ENCODE peak calls at places on chromosomes 11 and 22, in eight cellular contexts. One of them, this sample, is unnamed.

GRCh38 chr11:61654397-61654829 is 25.8 kb upstream of the DAGLA start:
- DNase-seq in MCF 10A: no peak
- DNase-seq in PC-3: no peak
- DNase-seq in foreskin fibroblast: no peak
- DNase-seq in HL-60: peak
- DNase-seq in GM12865: no peak
- DNase-seq in astrocyte of the spinal cord: no peak
- DNase-seq in endothelial cell: no peak
- DNase-seq in this sample: no peak

GRCh38 chr22:46933526-46933925 is 171.1 kb downstream of the TBC1D22A start:
- DNase-seq in foreskin fibroblast: no peak
- DNase-seq in PC-3: no peak
- DNase-seq in HL-60: no peak
- DNase-seq in GM12865: peak
- DNase-seq in MCF 10A: no peak
- DNase-seq in endothelial cell: no peak
- DNase-seq in astrocyte of the spinal cord: no peak
- DNase-seq in this sample: no peak

GRCh38 chr11:103586756-103587155 is 449.7 kb upstream of the DDI1 start:
- DNase-seq in foreskin fibroblast: peak
- DNase-seq in endothelial cell: no peak
- DNase-seq in MCF 10A: no peak
- DNase-seq in GM12865: no peak
- DNase-seq in HL-60: no peak
- DNase-seq in astrocyte of the spinal cord: peak
- DNase-seq in PC-3: peak
- DNase-seq in this sample: no peak

GRCh38 chr22:36512333-36512732 is 5.5 kb upstream of the FOXRED2 start:
- DNase-seq in PC-3: no peak
- DNase-seq in GM12865: no peak
- DNase-seq in endothelial cell: no peak
- DNase-seq in astrocyte of the spinal cord: no peak
- DNase-seq in HL-60: no peak
- DNase-seq in MCF 10A: no peak
- DNase-seq in foreskin fibroblast: no peak
- DNase-seq in this sample: no peak

GRCh38 chr11:34909435-34909834 is 6.7 kb downstream of the APIP start:
- DNase-seq in GM12865: no peak
- DNase-seq in foreskin fibroblast: no peak
- DNase-seq in MCF 10A: no peak
- DNase-seq in endothelial cell: no peak
- DNase-seq in astrocyte of the spinal cord: no peak
- DNase-seq in HL-60: peak
- DNase-seq in PC-3: no peak
- DNase-seq in this sample: no peak

GRCh38 chr11:96842731-96843130 is 452.9 kb downstream of the JRKL start:
- DNase-seq in GM12865: no peak
- DNase-seq in PC-3: no peak
- DNase-seq in MCF 10A: no peak
- DNase-seq in foreskin fibroblast: no peak
- DNase-seq in HL-60: no peak
- DNase-seq in astrocyte of the spinal cord: no peak
- DNase-seq in endothelial cell: no peak
- DNase-seq in this sample: no peak

GRCh38 chr22:48824673-48825651 is 1002.7 kb downstream of the BRD1 start:
- DNase-seq in MCF 10A: no peak
- DNase-seq in PC-3: no peak
- DNase-seq in foreskin fibroblast: no peak
- DNase-seq in HL-60: no peak
- DNase-seq in GM12865: no peak
- DNase-seq in astrocyte of the spinal cord: no peak
- DNase-seq in endothelial cell: no peak
- DNase-seq in this sample: no peak

GRCh38 chr22:23074451-23074850 is 4.1 kb downstream of the GNAZ start:
- DNase-seq in astrocyte of the spinal cord: no peak
- DNase-seq in foreskin fibroblast: no peak
- DNase-seq in MCF 10A: no peak
- DNase-seq in GM12865: no peak
- DNase-seq in PC-3: no peak
- DNase-seq in endothelial cell: no peak
- DNase-seq in HL-60: no peak
- DNase-seq in this sample: no peak

GRCh38 chr22:30327864-30328345 is 1.2 kb upstream of the TBC1D10A start:
- DNase-seq in GM12865: no peak
- DNase-seq in astrocyte of the spinal cord: no peak
- DNase-seq in PC-3: peak
- DNase-seq in HL-60: no peak
- DNase-seq in MCF 10A: peak
- DNase-seq in foreskin fibroblast: no peak
- DNase-seq in endothelial cell: no peak
- DNase-seq in this sample: no peak

DNA sequence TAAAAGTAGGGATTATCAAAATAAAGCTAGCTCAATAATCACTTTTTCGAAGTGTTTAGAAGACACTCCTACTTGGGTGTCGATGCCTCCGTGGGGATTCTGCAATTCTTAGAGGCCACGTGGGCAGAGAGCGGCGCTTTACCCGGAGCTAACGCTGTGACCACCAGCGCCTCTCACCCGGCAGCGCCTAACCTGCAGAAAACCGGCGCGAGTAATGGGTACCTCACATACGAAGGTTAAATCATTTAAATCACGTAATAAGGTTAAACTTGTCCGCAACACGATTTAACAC is 547 bp downstream of the TAF1D start:
- DNase-seq in endothelial cell: peak
- DNase-seq in GM12865: peak
- DNase-seq in foreskin fibroblast: peak
- DNase-seq in PC-3: peak
- DNase-seq in astrocyte of the spinal cord: peak
- DNase-seq in MCF 10A: peak
- DNase-seq in HL-60: peak
- DNase-seq in this sample: no peak
- TF ChIP-seq CTCF in endothelial cell: no peak
- TF ChIP-seq CTCF in GM12865: no peak
- TF ChIP-seq CTCF in foreskin fibroblast: no peak
- TF ChIP-seq CTCF in PC-3: peak
- TF ChIP-seq CTCF in astrocyte of the spinal cord: no peak
- TF ChIP-seq CTCF in MCF 10A: no peak
- TF ChIP-seq CTCF in HL-60: no peak
- TF ChIP-seq CTCF in this sample: no peak

GRCh38 chr11:37107415-37107814 is 509.4 kb upstream of the RAG2 start:
- DNase-seq in foreskin fibroblast: no peak
- DNase-seq in HL-60: no peak
- DNase-seq in MCF 10A: no peak
- DNase-seq in astrocyte of the spinal cord: no peak
- DNase-seq in PC-3: peak
- DNase-seq in GM12865: no peak
- DNase-seq in endothelial cell: no peak
- DNase-seq in this sample: no peak
- TF ChIP-seq CTCF in foreskin fibroblast: no peak
- TF ChIP-seq CTCF in HL-60: no peak
- TF ChIP-seq CTCF in MCF 10A: no peak
- TF ChIP-seq CTCF in astrocyte of the spinal cord: no peak
- TF ChIP-seq CTCF in PC-3: peak
- TF ChIP-seq CTCF in GM12865: no peak
- TF ChIP-seq CTCF in endothelial cell: peak
- TF ChIP-seq CTCF in this sample: no peak

DNA sequence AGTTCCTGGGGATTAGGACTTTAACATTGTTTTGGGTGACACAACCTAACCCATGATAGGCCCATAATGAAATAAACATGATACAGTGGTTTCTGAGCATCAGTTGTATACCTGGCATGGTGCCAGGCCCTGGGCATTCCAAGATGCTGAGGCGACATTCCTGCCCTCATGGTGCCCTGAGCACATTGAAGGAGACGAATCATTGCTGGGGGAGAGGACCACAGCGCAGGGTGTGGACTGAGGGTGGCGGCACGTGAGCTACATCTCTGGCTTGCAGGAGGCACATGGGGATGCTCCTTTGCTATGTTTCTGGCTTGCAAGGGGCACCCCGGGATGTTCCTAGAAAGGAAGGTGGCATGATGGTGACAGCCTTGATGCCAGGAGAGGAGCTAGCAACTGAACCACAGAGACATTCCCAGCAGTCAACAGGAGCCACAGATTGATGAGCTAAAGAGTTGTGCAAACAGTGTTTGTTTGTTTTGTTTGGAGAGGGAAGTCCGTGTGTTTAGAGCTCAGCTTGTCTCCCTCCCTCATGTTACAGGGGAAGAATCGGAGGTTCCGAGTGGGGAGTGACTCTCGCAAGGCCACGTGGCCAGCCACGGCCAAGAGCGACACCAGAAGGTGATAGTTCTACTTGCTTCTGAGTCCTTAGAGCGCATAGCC is 106.4 kb downstream of the MIAT start:
- DNase-seq in endothelial cell: no peak
- DNase-seq in MCF 10A: peak
- DNase-seq in astrocyte of the spinal cord: no peak
- DNase-seq in PC-3: peak
- DNase-seq in HL-60: no peak
- DNase-seq in GM12865: no peak
- DNase-seq in foreskin fibroblast: peak
- DNase-seq in this sample: no peak
- TF ChIP-seq CTCF in endothelial cell: no peak
- TF ChIP-seq CTCF in MCF 10A: no peak
- TF ChIP-seq CTCF in astrocyte of the spinal cord: no peak
- TF ChIP-seq CTCF in PC-3: peak
- TF ChIP-seq CTCF in HL-60: no peak
- TF ChIP-seq CTCF in GM12865: no peak
- TF ChIP-seq CTCF in foreskin fibroblast: no peak
- TF ChIP-seq CTCF in this sample: peak

DNA sequence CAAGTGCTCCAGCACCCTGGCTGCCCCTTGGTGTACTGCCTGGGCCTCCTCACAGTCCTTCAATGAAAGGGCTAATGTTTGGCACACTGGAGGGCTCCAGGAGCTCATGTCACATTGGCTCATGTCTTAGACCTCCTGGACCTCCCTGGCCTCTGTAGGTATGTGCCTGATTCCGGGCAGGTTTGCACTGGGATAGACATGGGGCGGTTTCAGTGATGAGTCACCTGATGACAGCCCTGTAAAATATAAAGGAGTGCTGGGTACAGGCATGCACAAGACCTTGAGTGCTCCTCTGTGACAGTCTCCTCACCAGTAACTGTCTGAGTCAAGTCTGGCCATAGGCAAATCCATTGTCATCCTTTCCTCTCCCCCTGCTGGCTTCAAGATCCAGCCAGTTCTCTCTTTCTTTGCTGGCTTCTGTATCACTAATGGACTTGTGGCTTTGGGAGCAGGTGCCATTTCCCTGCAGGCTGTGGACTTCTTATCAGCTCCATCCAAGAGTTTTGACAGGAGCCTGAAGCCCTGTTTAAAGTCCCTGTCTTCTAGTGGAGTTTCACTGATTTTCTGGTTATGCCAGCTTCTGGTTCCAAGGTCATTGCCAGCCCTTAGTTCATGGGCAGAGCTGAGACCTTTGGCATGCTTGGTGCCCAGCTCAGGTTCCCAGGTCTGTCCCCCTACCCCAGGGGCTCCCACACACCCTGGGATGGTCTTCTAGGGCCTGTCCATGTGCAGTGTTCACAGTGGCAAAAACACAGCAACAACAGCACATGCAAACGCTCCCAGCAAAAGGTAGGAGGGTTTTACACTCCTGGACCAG is 22.7 kb upstream of the P2RY2 start:
- DNase-seq in GM12865: no peak
- DNase-seq in foreskin fibroblast: peak
- DNase-seq in HL-60: no peak
- DNase-seq in astrocyte of the spinal cord: no peak
- DNase-seq in MCF 10A: peak
- DNase-seq in PC-3: peak
- DNase-seq in endothelial cell: no peak
- DNase-seq in this sample: no peak
- TF ChIP-seq CTCF in GM12865: no peak
- TF ChIP-seq CTCF in foreskin fibroblast: no peak
- TF ChIP-seq CTCF in HL-60: no peak
- TF ChIP-seq CTCF in astrocyte of the spinal cord: no peak
- TF ChIP-seq CTCF in MCF 10A: no peak
- TF ChIP-seq CTCF in PC-3: peak
- TF ChIP-seq CTCF in endothelial cell: no peak
- TF ChIP-seq CTCF in this sample: no peak

DNA sequence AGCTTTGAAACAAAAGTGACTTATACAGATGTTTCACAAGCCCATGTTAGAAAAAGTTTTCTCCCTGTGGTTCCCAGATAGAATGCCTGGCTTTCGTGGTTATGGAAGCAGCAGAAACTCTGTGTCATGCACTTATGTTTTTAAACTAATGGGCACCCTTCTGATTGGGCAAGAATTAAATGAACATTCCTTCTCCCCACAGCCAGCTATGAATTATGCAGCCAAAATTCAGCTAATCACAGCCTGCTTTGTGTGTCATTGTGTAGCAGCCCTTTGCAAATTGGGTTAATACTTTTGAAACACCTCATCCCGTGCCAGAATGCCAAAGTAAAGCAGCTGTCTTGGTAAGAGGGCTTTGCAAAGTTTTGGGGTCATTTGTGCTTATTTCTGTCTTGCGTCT is 46.9 kb downstream of the PANX1 start:
- DNase-seq in PC-3: no peak
- DNase-seq in MCF 10A: peak
- DNase-seq in astrocyte of the spinal cord: peak
- DNase-seq in GM12865: no peak
- DNase-seq in foreskin fibroblast: peak
- DNase-seq in HL-60: no peak
- DNase-seq in endothelial cell: no peak
- DNase-seq in this sample: no peak
- TF ChIP-seq CTCF in PC-3: no peak
- TF ChIP-seq CTCF in MCF 10A: no peak
- TF ChIP-seq CTCF in astrocyte of the spinal cord: no peak
- TF ChIP-seq CTCF in GM12865: no peak
- TF ChIP-seq CTCF in foreskin fibroblast: no peak
- TF ChIP-seq CTCF in HL-60: no peak
- TF ChIP-seq CTCF in endothelial cell: no peak
- TF ChIP-seq CTCF in this sample: no peak

This sample was measured in progenitor cell of endocrine pancreas.